ENCODE peak calls at places on chromosomes 4 and X, in four cellular contexts. K, A, W and C are unnamed samples. For H3K4me1, the result is how much of the 10 kb centered on the place peaks cover.

GRCh38 chr4:165345663-165346417 is 18.4 kb downstream of the MSMO1 start:
- DNase-seq in K (no peak), A (no peak), W (no peak), C (no peak)

GRCh38 chrX:31353095-31353494 is 281.3 kb upstream of the FTHL17 start:
- DNase-seq in K (no peak), A (no peak), W (no peak), C (no peak)

GRCh38 chr4:112361181-112361791 is 64.1 kb downstream of the ALPK1 start:
- DNase-seq in K (peak), A (no peak), W (no peak), C (no peak)

GRCh38 chr4:52248836-52249235 is 197.7 kb downstream of the SPATA18 start:
- DNase-seq in K (no peak), A (no peak), W (no peak), C (no peak)

GRCh38 chr4:44434247-44434646 is 14.4 kb downstream of the KCTD8 start:
- DNase-seq in K (no peak), A (no peak), W (no peak), C (no peak)

GRCh38 chr4:156924774-156925173 is 46.8 kb downstream of the PDGFC start:
- DNase-seq in K (no peak), A (no peak), W (no peak), C (no peak)

GRCh38 chr4:45475490-45475889 is 648.4 kb downstream of the GABRG1 start:
- DNase-seq in K (no peak), A (no peak), W (peak), C (no peak)

GRCh38 chr4:176277162-176277904 is 8.3 kb upstream of the ASB5 start:
- DNase-seq in K (peak), A (peak), W (peak), C (peak)

GRCh38 chr4:151541438-151542071 is 132.6 kb downstream of the FHIP1A start:
- DNase-seq in K (peak), A (no peak), W (no peak), C (no peak)

GRCh38 chr4:33532821-33533220 is 2711.5 kb downstream of the ARAP2 start:
- DNase-seq in K (no peak), A (no peak), W (no peak), C (no peak)

GRCh38 chr4:88792821-88793220 is 95.2 kb upstream of the NAP1L5 start:
- DNase-seq in K (no peak), A (no peak), W (no peak), C (no peak)

GRCh38 chr4:119627267-119628190 is 1.1 kb downstream of the PDE5A start:
- DNase-seq in K (peak), A (peak), W (peak), C (peak)

GRCh38 chr4:174873931-174874330 is 44.2 kb upstream of the ADAM29 start:
- DNase-seq in K (peak), A (no peak), W (no peak), C (no peak)

GRCh38 chr4:139903845-139904244 is 238.2 kb downstream of the MGST2 start:
- DNase-seq in K (no peak), A (no peak), W (no peak), C (no peak)

GRCh38 chr4:48858130-48858529 is 27.2 kb downstream of the OCIAD1 start:
- DNase-seq in K (no peak), A (no peak), W (no peak), C (no peak)

GRCh38 chrX:53280703-53281320 is 572 bp downstream of the IQSEC2 start:
- DNase-seq in K (peak), A (peak), W (no peak), C (peak)

GRCh38 chrX:122739770-122740169 is 444.3 kb upstream of the GRIA3 start:
- DNase-seq in K (peak), A (no peak), W (no peak), C (no peak)

GRCh38 chrX:112874140-112874539 is 33.5 kb upstream of the AMOT start:
- DNase-seq in K (no peak), A (no peak), W (no peak), C (no peak)

GRCh38 chrX:101108293-101108692 is 10.3 kb downstream of the CENPI start:
- DNase-seq in K (no peak), A (no peak), W (no peak), C (no peak)

GRCh38 chr4:814312-814850 is 11.5 kb downstream of the CPLX1 start:
- DNase-seq in K (no peak), A (no peak), W (no peak), C (peak)

GRCh38 chrX:45751156-45751555 is 550.5 kb upstream of the DIPK2B start:
- DNase-seq in K (no peak), A (no peak), W (no peak), C (no peak)
- H3K4me1 ChIP-seq in K (under half), A (under half), W (under half), C (under half)

GRCh38 chr4:101331017-101331416 is 16.3 kb downstream of the PPP3CA start:
- DNase-seq in K (no peak), A (no peak), W (no peak), C (no peak)
- H3K4me1 ChIP-seq in K (under half), A (under half), W (under half), C (under half)

GRCh38 chr4:73709461-73710033 is 30.8 kb upstream of the CXCL8 start:
- DNase-seq in K (no peak), A (no peak), W (no peak), C (no peak)

GRCh38 chr4:73706811-73707210 is 33.6 kb upstream of the CXCL8 start:
- DNase-seq in K (no peak), A (no peak), W (no peak), C (no peak)

GRCh38 chr4:73705721-73706120 is 34.6 kb upstream of the CXCL8 start:
- DNase-seq in K (no peak), A (no peak), W (no peak), C (no peak)

GRCh38 chr4:73707269-73707875 is 33.0 kb upstream of the CXCL8 start:
- DNase-seq in K (no peak), A (no peak), W (no peak), C (no peak)

DNA sequence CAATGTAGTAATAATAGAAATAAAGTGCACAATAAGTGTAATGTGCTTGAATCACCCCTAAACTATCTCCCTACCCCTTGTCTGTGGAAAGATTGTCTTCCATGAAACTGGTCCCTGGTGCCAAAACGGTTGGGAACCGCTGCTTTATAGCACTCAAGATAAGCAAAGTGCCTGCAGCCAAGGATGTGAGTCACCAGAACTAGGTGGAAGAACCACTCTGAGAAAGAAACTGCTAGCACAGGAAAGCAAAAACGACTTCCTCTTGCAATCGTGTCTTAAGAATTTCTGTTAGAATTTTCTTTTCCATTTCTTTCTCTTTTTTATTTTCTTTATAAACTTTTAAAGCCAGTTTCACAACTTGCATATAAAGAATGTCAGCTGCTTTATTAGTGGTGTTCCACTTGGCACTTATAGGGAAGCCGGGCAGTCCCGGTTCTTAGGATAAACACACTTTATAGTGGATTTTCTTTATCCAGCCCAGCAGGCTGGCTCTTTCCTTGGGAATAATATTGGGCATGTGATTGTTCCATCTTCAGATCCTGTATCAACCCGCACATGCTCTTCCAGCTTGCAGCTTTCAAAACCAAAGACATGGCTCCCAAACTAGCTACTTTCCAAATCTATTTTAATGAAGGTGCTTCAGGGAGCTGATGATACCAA is 32.3 kb upstream of the CXCL8 start:
- DNase-seq in K (no peak), A (peak), W (peak), C (no peak)
- H3K4me1 ChIP-seq in K (under half), A (under half), W (under half), C (under half)

DNA sequence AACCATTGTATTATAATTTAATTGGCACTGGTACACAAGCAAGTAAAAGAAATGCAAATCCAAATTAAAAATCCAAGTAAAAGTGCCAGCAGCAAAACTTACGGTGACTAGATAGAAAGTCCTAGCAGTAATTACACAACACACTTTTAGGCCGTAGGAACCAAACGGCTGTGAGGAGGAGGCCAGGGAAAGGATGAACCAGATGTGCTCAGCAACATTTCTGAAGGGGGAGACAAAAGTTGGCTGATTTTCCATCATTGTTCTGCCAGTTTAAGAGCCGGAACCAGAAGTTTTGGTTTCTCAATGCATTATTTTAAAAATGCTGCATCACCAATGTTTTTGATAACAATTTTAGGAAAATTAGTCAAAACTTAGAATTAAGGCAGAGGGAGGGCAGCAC is 68.7 kb upstream of the ENPP6 start:
- DNase-seq in K (no peak), A (no peak), W (no peak), C (no peak)
- H3K4me1 ChIP-seq in K (under half), A (under half), W (under half), C (under half)

GRCh38 chrX:40168183-40169015 is 70.6 kb upstream of the BCOR start:
- DNase-seq in K (peak), A (no peak), W (no peak), C (no peak)

GRCh38 chrX:40170830-40171512 is 73.2 kb upstream of the BCOR start:
- DNase-seq in K (peak), A (peak), W (peak), C (no peak)

GRCh38 chrX:40171513-40172168 is 73.9 kb upstream of the BCOR start:
- DNase-seq in K (peak), A (peak), W (peak), C (peak)

GRCh38 chrX:40167240-40168182 is 69.8 kb upstream of the BCOR start:
- DNase-seq in K (peak), A (peak), W (peak), C (no peak)

GRCh38 chrX:40169193-40170086 is 71.7 kb upstream of the BCOR start:
- DNase-seq in K (peak), A (peak), W (peak), C (peak)
- H3K4me1 ChIP-seq in K (under half), A (under half), W (half or more), C (under half)

GRCh38 chr4:8133897-8134542 is 24.6 kb downstream of the ABLIM2 start:
- DNase-seq in K (no peak), A (no peak), W (no peak), C (no peak)

GRCh38 chr4:8131826-8132225 is 26.8 kb downstream of the ABLIM2 start:
- DNase-seq in K (no peak), A (no peak), W (no peak), C (no peak)

GRCh38 chr4:8131210-8131609 is 27.4 kb downstream of the ABLIM2 start:
- DNase-seq in K (no peak), A (no peak), W (no peak), C (no peak)

GRCh38 chr4:8132400-8132799 is 26.2 kb downstream of the ABLIM2 start:
- DNase-seq in K (no peak), A (no peak), W (no peak), C (no peak)

DNA sequence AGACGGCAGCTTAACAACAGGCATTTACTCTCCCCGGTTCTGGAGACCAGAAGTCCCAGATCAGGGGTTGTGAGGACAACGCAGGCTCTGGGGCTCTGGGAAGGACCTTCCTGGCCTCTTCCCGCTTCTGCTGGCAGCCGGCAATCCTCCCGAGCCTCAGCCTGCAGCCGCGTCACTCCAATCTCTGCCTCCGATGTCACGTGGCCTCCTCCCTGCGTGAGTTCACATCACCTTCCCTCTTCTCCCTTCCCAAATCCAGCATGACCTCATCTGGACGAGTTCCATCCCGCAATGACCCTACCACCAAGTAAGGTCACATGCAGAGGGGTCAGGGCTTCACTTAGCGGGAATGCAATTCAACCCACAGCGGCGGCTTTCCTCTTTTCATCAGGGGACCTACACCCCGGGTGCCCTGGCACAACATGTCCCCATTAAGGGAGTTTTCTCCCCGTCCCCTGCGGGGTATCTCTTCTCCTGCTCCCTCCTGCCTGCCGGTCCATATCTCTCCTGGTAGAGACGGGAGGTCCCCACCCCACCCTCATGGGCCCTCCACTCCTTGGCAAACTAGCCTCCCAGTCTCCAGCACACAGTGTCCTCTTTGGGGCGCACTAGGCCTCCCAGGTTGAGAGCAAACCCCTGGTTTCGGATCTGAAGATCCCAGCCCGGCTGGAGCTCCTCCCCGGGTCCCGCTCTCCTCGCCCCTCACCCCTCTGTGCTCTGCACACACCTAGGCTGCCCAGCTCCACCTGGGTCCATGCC is 25.5 kb downstream of the ABLIM2 start:
- DNase-seq in K (no peak), A (no peak), W (no peak), C (no peak)
- H3K4me1 ChIP-seq in K (under half), A (under half), W (under half), C (under half)

DNA sequence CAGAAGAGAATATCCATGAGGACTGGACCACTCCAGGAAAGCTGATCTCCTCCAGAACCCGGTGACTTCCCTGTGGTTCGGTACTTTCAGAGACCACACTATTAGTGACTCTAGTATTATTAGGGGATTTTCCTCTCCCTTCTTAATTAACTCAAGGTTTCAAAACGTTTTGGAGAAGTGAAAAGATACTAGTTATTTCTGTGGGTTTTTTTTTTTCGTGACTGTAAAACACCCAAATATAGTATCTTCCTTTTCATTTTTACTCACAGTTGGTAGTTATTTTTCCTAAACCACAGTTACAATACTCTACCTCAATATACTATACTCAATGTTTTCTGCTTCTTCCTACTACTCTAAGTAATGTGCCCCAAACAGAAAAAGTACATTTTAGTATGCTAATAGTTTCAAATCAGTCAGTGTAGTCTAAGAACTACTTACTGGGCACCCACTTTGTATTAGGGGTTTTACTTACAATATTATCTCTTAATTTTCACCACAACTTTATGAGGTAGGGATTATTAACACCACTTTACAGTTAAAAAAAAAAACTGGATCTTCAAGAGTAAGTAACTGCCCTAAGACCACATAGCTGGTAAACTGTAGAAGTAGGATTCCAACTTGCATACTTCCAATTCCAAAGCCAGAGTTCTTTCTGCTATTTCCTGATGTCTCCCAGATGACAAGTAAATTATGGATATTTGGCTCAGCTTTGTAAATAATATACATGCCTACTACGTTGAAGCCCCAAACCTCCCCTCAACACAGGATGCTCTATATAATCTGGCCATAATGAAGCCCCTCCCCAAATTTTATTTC is 45.0 kb downstream of the SLC9A7 start:
- DNase-seq in K (no peak), A (no peak), W (no peak), C (no peak)
- H3K4me1 ChIP-seq in K (under half), A (under half), W (under half), C (under half)

GRCh38 chr4:75512336-75513211 is 1.6 kb downstream of the RCHY1 start:
- DNase-seq in K (peak), A (no peak), W (peak), C (no peak)

GRCh38 chr4:75516144-75516543 is 1.9 kb downstream of the THAP6 start:
- DNase-seq in K (no peak), A (no peak), W (no peak), C (no peak)

GRCh38 chr4:75514949-75515612 is 808 bp downstream of the THAP6 start:
- DNase-seq in K (peak), A (peak), W (no peak), C (no peak)

GRCh38 chr4:75513529-75514130 is 573 bp downstream of the RCHY1 start:
- DNase-seq in K (peak), A (no peak), W (no peak), C (no peak)

GRCh38 chr4:75514131-75514948 is at the start of the genes RCHY1 and THAP6:
- DNase-seq in K (peak), A (peak), W (peak), C (peak)
- H3K4me1 ChIP-seq in K (under half), A (under half), W (under half), C (under half)